ENCODE peak calls at places on chromosomes 12 and 14, in eight cellular contexts. U is body of pancreas, A is BJ, S is GM10248, I is IMR-90, W is astrocyte, E is nephron progenitor cell, Z is dorsolateral prefrontal cortex. R is an unnamed sample.

GRCh38 chr12:31773223-31773750 is 44.5 kb upstream of the AMN1 start:
- DNase-seq in U (peak; percentile 24), Z (no peak), S (no peak), E (peak; percentile 44), I (no peak), W (peak; percentile 69), A (no peak), R (no peak)

GRCh38 chr12:64452559-64453329 is 824 bp downstream of the TBK1 start:
- DNase-seq in I (peak; percentile 90), Z (no peak), A (peak; percentile 34), W (peak; percentile 86), U (peak; percentile 31), E (no peak), S (no peak), R (no peak)

GRCh38 chr12:78361683-78362082 is 502.9 kb upstream of the SYT1 start:
- DNase-seq in S (no peak), W (no peak), E (no peak), I (no peak), Z (no peak), A (no peak), U (no peak), R (no peak)

GRCh38 chr12:94429633-94430032 is 30.0 kb downstream of the CEP83 start:
- DNase-seq in A (no peak), U (no peak), E (no peak), W (no peak), Z (no peak), S (no peak), I (no peak), R (no peak)

GRCh38 chr12:123071401-123072304 is 79.2 kb downstream of the PITPNM2 start:
- DNase-seq in E (no peak), W (no peak), A (no peak), I (no peak), Z (no peak), U (no peak), S (no peak), R (no peak)

GRCh38 chr12:55515696-55516095 is 23.5 kb downstream of the OR6C68 start:
- DNase-seq in I (no peak), E (no peak), W (no peak), Z (no peak), A (no peak), U (no peak), S (no peak), R (no peak)

GRCh38 chr12:132986885-132987225 is 688 bp downstream of the ZNF26 start:
- DNase-seq in S (no peak), W (peak; percentile 22), A (no peak), I (peak; percentile 27), E (no peak), U (no peak), Z (no peak), R (no peak)

GRCh38 chr14:89233184-89233583 is 183.8 kb downstream of the FOXN3 start:
- DNase-seq in I (no peak), S (no peak), W (no peak), E (no peak), Z (no peak), U (no peak), A (no peak), R (no peak)

GRCh38 chr12:51860986-51861385 is 12.5 kb upstream of the FIGNL2 start:
- DNase-seq in E (no peak), I (no peak), A (no peak), U (no peak), S (no peak), W (no peak), Z (no peak), R (no peak)

GRCh38 chr12:91722072-91722471 is 423.6 kb downstream of the BTG1 start:
- DNase-seq in W (peak; percentile 10), I (no peak), Z (no peak), A (no peak), S (no peak), U (no peak), E (no peak), R (no peak)

GRCh38 chr14:55130194-55130550 is 1.1 kb downstream of the LGALS3 start:
- DNase-seq in W (no peak), E (no peak), Z (no peak), I (peak; percentile 69), U (peak; percentile 39), A (no peak), S (no peak), R (no peak)

GRCh38 chr14:73243341-73243740 is 6.0 kb downstream of the PAPLN start:
- DNase-seq in Z (no peak), I (no peak), S (no peak), E (no peak), A (no peak), U (no peak), W (no peak), R (no peak)

GRCh38 chr14:101875041-101875725 is 89.2 kb upstream of the DYNC1H1 start:
- DNase-seq in Z (no peak), S (no peak), A (no peak), U (no peak), I (no peak), E (no peak), W (no peak), R (no peak)

GRCh38 chr12:94186461-94187237 is 38.3 kb downstream of the PLXNC1 start:
- DNase-seq in U (peak; percentile 56), A (no peak), W (peak; percentile 61), E (peak; percentile 93), I (peak; percentile 61), S (no peak), Z (peak; percentile 72), R (peak; percentile 76)

GRCh38 chr14:30621354-30621953 is 665 bp upstream of the SCFD1 start:
- DNase-seq in E (no peak), W (no peak), I (peak; percentile 3), Z (no peak), S (no peak), U (peak; percentile 20), A (no peak), R (no peak)

GRCh38 chr12:49974231-49974675 is 1.5 kb downstream of the AQP6 start:
- DNase-seq in S (no peak), E (peak; percentile 58), W (peak; percentile 25), Z (peak; percentile 77), I (peak; percentile 64), U (peak; percentile 77), A (no peak), R (peak; percentile 40)

GRCh38 chr12:28500373-28501024 is 310.2 kb downstream of the CCDC91 start:
- DNase-seq in I (peak; percentile 62), W (peak; percentile 86), S (no peak), A (no peak), U (no peak), E (no peak), Z (no peak), R (no peak)

GRCh38 chr12:78018146-78018910 is 187.6 kb downstream of the NAV3 start:
- DNase-seq in W (peak; percentile 72), I (peak; percentile 66), E (no peak), S (no peak), Z (no peak), U (peak; percentile 22), A (no peak), R (no peak)

GRCh38 chr12:115437061-115437567 is 753.1 kb upstream of the TBX3 start:
- DNase-seq in S (no peak), W (peak; percentile 8), I (no peak), U (no peak), A (no peak), E (no peak), Z (no peak), R (no peak)

GRCh38 chr12:14901228-14901562 is 15.5 kb upstream of the MGP start:
- DNase-seq in Z (no peak), E (no peak), A (no peak), I (no peak), S (no peak), U (no peak), W (no peak), R (no peak)

GRCh38 chr12:13165578-13166120 is 30.9 kb upstream of the EMP1 start:
- DNase-seq in U (peak; percentile 71), E (no peak), I (peak; percentile 78), S (no peak), Z (no peak), A (no peak), W (peak; percentile 73), R (no peak)

GRCh38 chr14:53840444-53840843 is 116.2 kb downstream of the BMP4 start:
- DNase-seq in Z (no peak), I (no peak), U (no peak), E (no peak), S (no peak), A (no peak), W (peak; percentile 62), R (no peak)

GRCh38 chr12:120835657-120836056 is 68.5 kb downstream of the SPPL3 start:
- DNase-seq in I (no peak), Z (no peak), W (peak; percentile 49), E (no peak), A (no peak), U (no peak), S (no peak), R (no peak)

GRCh38 chr12:125198647-125199046 is 133.4 kb downstream of the AACS start:
- DNase-seq in U (no peak), A (no peak), Z (no peak), I (no peak), W (no peak), E (no peak), S (no peak), R (no peak)
- TF ChIP-seq CTCF in U (no peak), A (no peak), Z (no peak), I (no peak), W (no peak), E (no peak), S (no peak), R (no peak)

DNA sequence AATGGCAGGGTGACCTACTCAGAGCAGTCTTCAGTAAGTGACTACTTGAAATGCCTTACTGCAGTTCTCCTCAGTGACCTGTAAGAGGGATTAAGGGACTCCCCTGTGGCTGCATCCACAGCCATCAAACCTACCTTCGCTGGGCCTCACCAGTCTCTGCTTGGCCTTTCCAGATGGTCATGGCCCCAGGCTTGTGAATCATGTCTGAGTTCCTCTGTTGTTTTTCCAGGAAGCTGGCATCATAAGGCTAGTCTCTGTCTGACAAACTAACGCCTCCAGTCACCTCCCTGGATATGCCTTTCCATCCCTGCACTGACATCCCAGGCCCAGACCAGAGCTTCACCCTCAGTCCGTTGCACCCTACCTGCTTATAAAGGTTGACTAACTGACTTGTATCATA is 14.0 kb downstream of the RNASE2 start:
- DNase-seq in E (no peak), Z (no peak), A (no peak), W (no peak), S (no peak), I (no peak), U (no peak), R (no peak)
- TF ChIP-seq CTCF in E (no peak), Z (no peak), A (no peak), W (no peak), S (no peak), I (no peak), U (no peak), R (no peak)

GRCh38 chr14:69056389-69056788 is 77.3 kb upstream of the ACTN1 start:
- DNase-seq in Z (no peak), I (peak; percentile 54), S (no peak), E (no peak), W (no peak), U (no peak), A (no peak), R (no peak)
- TF ChIP-seq CTCF in Z (no peak), I (peak; percentile 7), S (no peak), E (no peak), W (no peak), U (no peak), A (peak; percentile 12), R (no peak)

GRCh38 chr14:69299286-69300035 is 39.5 kb downstream of the GALNT16 start:
- DNase-seq in A (no peak), S (no peak), Z (no peak), U (no peak), I (no peak), W (no peak), E (no peak), R (no peak)
- TF ChIP-seq CTCF in A (peak; percentile 16), S (peak; percentile 5), Z (no peak), U (no peak), I (peak; percentile 16), W (no peak), E (peak; percentile 17), R (no peak)

R was measured in neural crest cell.